ENCODE peak calls at places on chromosomes 7 and 10, in four cellular contexts. K, B, I and D are unnamed samples.

GRCh38 chr7:50379082-50379481 is 71.1 kb downstream of the FIGNL1 start:
- DNase-seq in K (peak), B (peak), I (no peak), D (no peak)

GRCh38 chr10:132362151-132362611 is 30.2 kb downstream of the LRRC27 start:
- DNase-seq in I (no peak), B (no peak), K (no peak), D (no peak)

GRCh38 chr10:71863203-71863602 is 12.2 kb upstream of the PSAP start:
- DNase-seq in I (peak), B (no peak), K (peak), D (no peak)

GRCh38 chr10:72086466-72087391 is 1.6 kb downstream of the SPOCK2 start:
- DNase-seq in K (no peak), I (no peak), B (peak), D (peak)

GRCh38 chr7:25845341-25845923 is 306.6 kb upstream of the NFE2L3 start:
- DNase-seq in K (no peak), I (no peak), B (no peak), D (no peak)

GRCh38 chr7:665251-665650 is 61.2 kb upstream of the DNAAF5 start:
- DNase-seq in I (no peak), K (no peak), B (no peak), D (peak)

GRCh38 chr7:100034871-100035510 is 14.6 kb upstream of the ZSCAN21 start:
- DNase-seq in I (no peak), B (no peak), K (no peak), D (no peak)

GRCh38 chr7:135272303-135272702 is 38.7 kb downstream of the STRA8 start:
- DNase-seq in B (no peak), I (no peak), K (no peak), D (no peak)

GRCh38 chr7:34354906-34355305 is 303.1 kb upstream of the NPSR1 start:
- DNase-seq in B (no peak), K (no peak), I (no peak), D (no peak)

GRCh38 chr10:35443858-35444257 is 107.5 kb downstream of the CCNY start:
- DNase-seq in B (no peak), I (no peak), K (no peak), D (no peak)

GRCh38 chr7:36984710-36985308 is 260.5 kb upstream of the AOAH start:
- DNase-seq in K (no peak), I (no peak), B (no peak), D (no peak)

GRCh38 chr7:36984051-36984492 is 259.8 kb upstream of the AOAH start:
- DNase-seq in K (no peak), B (no peak), I (no peak), D (no peak)

GRCh38 chr7:36985866-36986402 is 261.6 kb upstream of the AOAH start:
- DNase-seq in I (no peak), K (no peak), B (no peak), D (no peak)

GRCh38 chr7:36979810-36980248 is 255.5 kb upstream of the AOAH start:
- DNase-seq in B (no peak), K (no peak), I (no peak), D (peak)

GRCh38 chr7:36982749-36983148 is 258.5 kb upstream of the AOAH start:
- DNase-seq in K (no peak), I (no peak), B (no peak), D (no peak)
- H3K27ac ChIP-seq in K (no peak), I (no peak), B (no peak), D (no peak)

DNA sequence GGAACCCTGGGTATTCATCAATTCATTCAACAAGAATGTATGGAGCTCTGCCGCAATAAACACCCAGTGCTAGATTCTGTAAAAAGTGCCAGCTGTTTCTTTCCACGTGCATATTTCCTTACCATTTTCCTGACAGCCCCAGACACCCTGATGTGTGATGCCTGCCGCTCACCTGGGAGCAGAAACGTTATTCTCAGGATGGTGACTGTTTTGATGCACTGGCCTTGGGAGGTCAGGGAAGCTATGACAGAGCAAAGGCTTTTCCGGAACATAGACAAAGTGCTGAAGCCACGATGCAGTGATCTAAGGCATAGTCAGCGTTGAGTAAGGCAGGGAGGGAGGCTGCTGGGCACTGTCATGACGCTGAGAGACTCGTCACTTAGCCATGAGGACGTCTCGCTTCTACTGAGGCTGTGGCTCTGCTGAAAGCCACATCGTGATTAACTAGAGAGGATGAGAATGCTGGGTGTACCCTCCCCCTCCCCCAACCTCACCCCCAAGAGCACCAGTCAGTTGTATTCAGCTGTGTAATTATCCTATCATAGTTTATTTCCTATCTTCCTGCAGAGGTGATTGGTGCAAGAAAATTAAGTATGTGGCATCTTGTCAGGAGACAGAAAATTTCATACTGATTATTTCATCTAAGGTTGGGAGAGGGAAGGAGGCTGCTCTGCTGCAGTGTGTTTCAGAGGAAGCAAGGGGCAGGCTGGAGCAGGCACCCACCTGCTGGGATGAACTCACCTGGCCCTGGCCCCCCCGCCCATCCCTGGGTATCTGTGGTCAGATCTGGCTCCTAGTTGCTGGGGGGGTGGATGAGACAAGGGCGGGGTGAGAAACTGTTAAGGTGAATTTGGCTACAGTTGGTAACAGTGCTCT is 48.8 kb upstream of the SMNDC1 start:
- DNase-seq in B (peak), K (peak), I (no peak), D (no peak)
- H3K4me3 ChIP-seq in B (no peak), K (peak), I (no peak), D (no peak)

GRCh38 chr10:114442115-114442630 is 37.9 kb upstream of the AFAP1L2 start:
- DNase-seq in K (no peak), B (no peak), I (no peak), D (no peak)
- H3K27ac ChIP-seq in K (no peak), B (no peak), I (no peak), D (no peak)

DNA sequence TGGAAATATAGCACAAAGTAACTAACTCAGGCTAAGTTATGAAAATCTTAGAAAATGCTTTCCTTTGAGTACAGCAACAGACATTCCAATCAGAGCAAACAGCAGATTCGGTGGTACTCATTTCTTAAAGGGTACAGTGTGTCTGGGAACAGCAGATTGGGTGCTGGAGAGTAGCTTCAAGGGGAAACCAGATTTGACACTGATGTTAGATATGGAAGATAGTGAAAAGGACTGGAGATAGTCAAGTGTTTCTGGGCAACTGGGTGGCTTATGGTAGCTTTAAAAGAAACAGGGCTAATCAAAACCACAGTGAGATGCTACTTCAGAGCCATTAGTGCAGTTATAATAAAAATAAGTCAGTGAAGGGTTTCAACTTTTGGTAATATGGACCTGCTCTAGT is 12.1 kb upstream of the UMAD1 start:
- DNase-seq in B (no peak), K (no peak), I (no peak), D (no peak)
- H3K4me3 ChIP-seq in B (no peak), K (no peak), I (no peak), D (no peak)

GRCh38 chr10:31864834-31865518 is 63.7 kb downstream of the ARHGAP12 start:
- DNase-seq in I (no peak), K (no peak), B (peak), D (no peak)

GRCh38 chr10:31871266-31871887 is 57.3 kb downstream of the ARHGAP12 start:
- DNase-seq in B (no peak), K (no peak), I (no peak), D (no peak)

GRCh38 chr10:31866118-31866670 is 62.4 kb downstream of the ARHGAP12 start:
- DNase-seq in B (no peak), K (peak), I (no peak), D (no peak)

DNA sequence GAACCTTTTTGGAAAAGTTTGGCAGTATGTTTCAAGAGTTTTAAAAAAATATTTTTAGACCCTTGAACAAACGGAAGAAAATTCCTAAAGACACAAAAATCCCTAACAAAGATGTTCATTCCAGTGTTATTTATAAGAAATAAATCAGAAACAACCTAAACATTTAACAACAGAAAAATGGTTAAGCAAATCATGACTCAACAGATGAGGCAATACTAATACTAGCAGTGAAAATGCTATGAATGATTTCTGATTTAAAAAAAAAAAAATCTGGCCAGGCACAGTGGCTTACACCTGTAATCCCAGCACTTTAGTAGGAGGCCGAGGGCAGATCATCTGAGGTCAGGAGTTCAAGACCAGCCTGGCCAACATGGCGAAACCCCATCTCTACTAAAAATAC is 61.0 kb downstream of the ARHGAP12 start:
- DNase-seq in B (no peak), K (peak), I (no peak), D (no peak)
- H3K27ac ChIP-seq in B (no peak), K (no peak), I (no peak), D (no peak)

GRCh38 chr10:12663863-12664262 is 314.5 kb downstream of the CAMK1D start:
- DNase-seq in K (no peak), B (no peak), I (no peak), D (no peak)

GRCh38 chr10:12670004-12670403 is 320.7 kb downstream of the CAMK1D start:
- DNase-seq in K (no peak), B (no peak), I (no peak), D (no peak)

GRCh38 chr10:12668634-12669033 is 319.3 kb downstream of the CAMK1D start:
- DNase-seq in K (no peak), B (no peak), I (no peak), D (no peak)

GRCh38 chr10:12667006-12667405 is 317.7 kb downstream of the CAMK1D start:
- DNase-seq in I (no peak), B (no peak), K (no peak), D (no peak)
- H3K4me3 ChIP-seq in I (no peak), B (no peak), K (no peak), D (no peak)

DNA sequence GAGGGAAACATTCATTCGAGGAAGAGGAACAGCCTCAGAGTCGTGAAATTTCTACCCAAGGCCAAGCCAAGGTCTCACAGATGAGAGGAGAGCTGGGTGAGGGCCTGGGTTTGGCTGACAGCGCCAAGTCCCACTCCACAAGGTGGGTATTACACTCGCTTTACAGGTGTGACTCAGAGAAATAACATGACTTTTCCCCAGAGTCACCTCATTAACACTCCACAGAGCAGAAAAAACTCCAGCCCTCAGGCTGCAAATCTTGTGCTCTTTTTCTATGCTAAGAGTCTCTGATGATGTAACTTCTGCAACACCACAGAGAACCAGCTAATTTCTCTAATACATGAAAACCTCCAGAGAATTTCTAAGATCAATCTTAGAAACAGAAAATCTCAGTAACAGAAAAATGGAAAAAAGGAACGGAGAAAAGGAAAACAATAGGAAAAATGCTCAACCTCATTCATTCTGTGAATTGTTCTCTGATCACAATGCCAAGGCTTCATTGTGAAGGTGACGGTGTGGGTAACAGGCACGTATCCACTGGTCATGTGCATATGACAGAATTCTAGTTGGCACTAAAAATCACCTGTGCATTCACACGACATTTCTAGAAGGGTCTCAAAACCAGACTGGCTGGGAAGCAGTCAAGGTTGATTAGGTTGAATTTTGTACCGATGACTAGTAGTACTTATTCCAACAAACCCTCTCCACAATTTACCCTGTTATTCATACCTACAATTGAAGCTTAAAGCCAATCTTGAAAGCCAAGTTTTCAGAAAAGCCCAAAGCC is 20.3 kb downstream of the YWHAG start:
- DNase-seq in K (peak), B (no peak), I (no peak), D (no peak)
- H3K27ac ChIP-seq in K (no peak), B (no peak), I (peak), D (no peak)

DNA sequence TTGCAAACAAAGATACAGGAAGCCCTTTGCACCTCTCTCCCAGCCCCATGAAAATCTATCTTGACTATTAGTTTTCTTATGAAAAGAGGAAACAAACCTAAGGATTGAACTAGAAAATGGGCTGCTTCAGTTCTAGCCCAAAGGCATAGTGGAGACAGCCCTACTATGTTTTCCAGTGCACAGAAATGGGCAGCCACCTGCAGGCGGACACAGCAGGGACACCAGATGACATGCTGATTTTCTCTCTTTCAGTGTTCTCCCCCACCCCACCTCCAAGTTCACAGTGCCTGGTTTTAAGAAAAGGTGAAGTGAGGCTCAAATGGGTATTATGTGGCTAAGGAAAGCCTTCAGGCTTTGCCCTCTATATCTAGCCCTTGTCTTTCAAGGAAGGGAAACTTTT is 23.6 kb upstream of the DDX50 start:
- DNase-seq in B (no peak), I (no peak), K (no peak), D (no peak)
- H3K4me3 ChIP-seq in B (no peak), I (no peak), K (no peak), D (no peak)

GRCh38 chr10:74825033-74825370 is 1.4 kb upstream of the KAT6B start:
- DNase-seq in B (peak), I (peak), K (no peak), D (peak)

GRCh38 chr10:74822583-74823089 is 3.8 kb upstream of the KAT6B start:
- DNase-seq in K (no peak), B (no peak), I (no peak), D (peak)

GRCh38 chr10:74825371-74826141 is 844 bp upstream of the KAT6B start:
- DNase-seq in B (peak), I (no peak), K (no peak), D (no peak)

GRCh38 chr10:74823791-74824183 is 2.6 kb upstream of the KAT6B start:
- DNase-seq in I (no peak), K (no peak), B (no peak), D (no peak)

GRCh38 chr10:74824184-74825032 is 2.0 kb upstream of the KAT6B start:
- DNase-seq in K (no peak), I (no peak), B (peak), D (peak)
- H3K27ac ChIP-seq in K (no peak), I (peak), B (no peak), D (peak)

GRCh38 chr10:49089789-49090595 is 25.3 kb downstream of the VSTM4 start:
- DNase-seq in B (no peak), I (no peak), K (no peak), D (peak)
- H3K4me3 ChIP-seq in B (no peak), I (no peak), K (no peak), D (no peak)